ENCODE peak calls at places on chromosomes 2 and 18, in six cellular contexts. K is PC-3; A is kidney; L is A549; Q is SK-N-SH; G is CD4-positive, alpha-beta memory T cell. T is an unnamed sample.
A peak's percentile ranks its signal among the peaks of the same experiment; 100 is the strongest.

GRCh38 chr2:238240761-238241711 is 1.2 kb upstream of the HES6 start:
- DNase-seq in K (peak; percentile 70), A (no peak), L (no peak), Q (no peak), G (peak; percentile 64), T (no peak)

GRCh38 chr2:163601377-163601776 is 134.4 kb downstream of the FIGN start:
- DNase-seq in K (no peak), A (no peak), L (no peak), Q (no peak), G (no peak), T (no peak)

GRCh38 chr2:237180987-237181386 is 95.3 kb downstream of the COPS8 start:
- DNase-seq in K (no peak), A (no peak), L (no peak), Q (no peak), G (no peak), T (no peak)

GRCh38 chr2:220167956-220168355 is 540.5 kb downstream of the SLC4A3 start:
- DNase-seq in K (peak; percentile 70), A (no peak), L (no peak), Q (no peak), G (no peak), T (no peak)

GRCh38 chr2:102190425-102191107 is 3.7 kb downstream of the IL1RL2 start:
- DNase-seq in K (no peak), A (no peak), L (no peak), Q (no peak), G (no peak), T (no peak)

GRCh38 chr2:166560022-166560421 is 66.0 kb upstream of the SCN7A start:
- DNase-seq in K (no peak), A (no peak), L (no peak), Q (no peak), G (no peak), T (no peak)

GRCh38 chr2:16047701-16048100 is 107.4 kb downstream of the MYCN start:
- DNase-seq in K (no peak), A (no peak), L (no peak), Q (no peak), G (no peak), T (no peak)

GRCh38 chr2:36290306-36290705 is 65.3 kb upstream of the CRIM1 start:
- DNase-seq in K (peak; percentile 24), A (no peak), L (no peak), Q (no peak), G (no peak), T (no peak)

GRCh38 chr2:8636691-8637636 is 44.9 kb upstream of the ID2 start:
- DNase-seq in K (no peak), A (peak; percentile 79), L (no peak), Q (no peak), G (no peak), T (peak; percentile 79)

GRCh38 chr2:241762933-241763369 is 13.7 kb upstream of the GAL3ST2 start:
- DNase-seq in K (peak; percentile 48), A (no peak), L (no peak), Q (peak; percentile 45), G (peak; percentile 92), T (no peak)

GRCh38 chr2:8312861-8313768 is 368.7 kb upstream of the ID2 start:
- DNase-seq in K (peak; percentile 74), A (no peak), L (no peak), Q (no peak), G (no peak), T (peak; percentile 59)

GRCh38 chr2:7765236-7765635 is 848.0 kb downstream of the RNF144A start:
- DNase-seq in K (no peak), A (no peak), L (no peak), Q (no peak), G (no peak), T (no peak)

GRCh38 chr2:81937944-81938343 is 1633.4 kb upstream of the LRRTM1 start:
- DNase-seq in K (peak; percentile 18), A (no peak), L (no peak), Q (no peak), G (no peak), T (no peak)

GRCh38 chr18:55102958-55103456 is 143.7 kb upstream of the CCDC68 start:
- DNase-seq in K (no peak), A (no peak), L (no peak), Q (no peak), G (no peak), T (no peak)

GRCh38 chr18:8942021-8942908 is 160.2 kb upstream of the NDUFV2 start:
- DNase-seq in K (no peak), A (no peak), L (no peak), Q (no peak), G (no peak), T (no peak)

GRCh38 chr2:36477315-36477714 is 120.7 kb downstream of the FEZ2 start:
- DNase-seq in K (no peak), A (no peak), L (no peak), Q (no peak), G (no peak), T (no peak)

GRCh38 chr2:157620956-157621355 is 7.7 kb downstream of the ACVR1C start:
- DNase-seq in K (no peak), A (no peak), L (no peak), Q (no peak), G (no peak), T (no peak)

GRCh38 chr2:128282976-128283810 is 35.5 kb downstream of the HS6ST1 start:
- DNase-seq in K (no peak), A (peak; percentile 68), L (no peak), Q (peak; percentile 83), G (no peak), T (no peak)

GRCh38 chr2:128868686-128869551 is 550.3 kb upstream of the HS6ST1 start:
- DNase-seq in K (no peak), A (no peak), L (no peak), Q (no peak), G (no peak), T (no peak)

GRCh38 chr2:228329279-228329678 is 147.8 kb upstream of the SPHKAP start:
- DNase-seq in K (no peak), A (no peak), L (no peak), Q (no peak), G (no peak), T (no peak)

GRCh38 chr2:217279130-217279529 is 419.3 kb upstream of the TNP1 start:
- DNase-seq in K (no peak), A (no peak), L (no peak), Q (no peak), G (no peak), T (no peak)

GRCh38 chr18:39604836-39605235 is 2039.2 kb upstream of the CELF4 start:
- DNase-seq in K (peak; percentile 3), A (no peak), L (no peak), Q (no peak), G (no peak), T (no peak)

GRCh38 chr18:6414723-6415362 is at the start of gene L3MBTL4:
- DNase-seq in K (peak; percentile 14), A (peak; percentile 84), L (no peak), Q (peak; percentile 87), G (no peak), T (peak; percentile 61)

GRCh38 chr2:186569906-186570305 is 19.9 kb upstream of the ITGAV start:
- DNase-seq in K (no peak), A (no peak), L (no peak), Q (no peak), G (no peak), T (peak; percentile 83)

GRCh38 chr2:45675130-45675812 is 23.8 kb downstream of the PRKCE start:
- DNase-seq in K (peak; percentile 95), A (peak; percentile 80), L (no peak), Q (peak; percentile 67), G (no peak), T (no peak)

GRCh38 chr2:208224802-208225201 is 30.1 kb downstream of the IDH1 start:
- DNase-seq in K (peak; percentile 86), A (no peak), L (no peak), Q (no peak), G (no peak), T (no peak)

GRCh38 chr2:138121769-138122661 is 157.7 kb downstream of the HNMT start:
- DNase-seq in K (peak; percentile 61), A (no peak), L (no peak), Q (no peak), G (no peak), T (no peak)

GRCh38 chr2:235324324-235324723 is 169.5 kb upstream of the AGAP1 start:
- DNase-seq in K (no peak), A (no peak), L (no peak), Q (no peak), G (no peak), T (no peak)
- H3K9me3 ChIP-seq in K (no peaks in the 10 kb centered on the region), A (no peaks in the 10 kb centered on the region), L (no peaks in the 10 kb centered on the region), Q (no peaks in the 10 kb centered on the region), G (no peaks in the 10 kb centered on the region), T (no peaks in the 10 kb centered on the region)

DNA sequence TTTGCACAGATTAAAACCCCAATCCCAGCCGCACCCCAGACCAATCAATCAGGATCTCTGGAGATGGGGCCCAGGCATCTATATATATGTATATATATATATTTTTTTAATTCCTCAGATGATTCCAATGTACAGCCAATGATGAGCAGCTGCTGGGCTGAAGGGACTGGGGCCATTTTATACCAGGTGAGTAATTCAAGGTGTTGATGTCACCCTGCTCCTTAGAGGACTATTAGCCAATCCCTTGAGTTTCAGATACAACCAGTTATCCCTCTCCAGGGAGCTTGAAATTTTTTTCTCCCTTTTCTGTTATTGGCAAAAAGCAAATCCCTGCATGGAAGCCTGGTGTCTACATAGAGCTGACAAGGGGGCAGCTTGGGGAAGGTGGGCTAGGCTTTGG is 59.8 kb downstream of the MCFD2 start:
- DNase-seq in K (peak; percentile 77), A (peak; percentile 20), L (peak; percentile 79), Q (no peak), G (no peak), T (no peak)
- H3K27ac ChIP-seq in K (peak overlapping the region; percentile 94), A (peak overlapping the region; percentile 89), L (peak overlapping the region; percentile 97), Q (peak overlapping the region; percentile 70), G (no peak overlapping the region), T (peak overlapping the region; percentile 86)

GRCh38 chr18:78716022-78716421 is 263.6 kb upstream of the SALL3 start:
- DNase-seq in K (no peak), A (no peak), L (no peak), Q (no peak), G (no peak), T (no peak)

GRCh38 chr18:78713726-78714125 is 265.9 kb upstream of the SALL3 start:
- DNase-seq in K (no peak), A (no peak), L (no peak), Q (no peak), G (no peak), T (no peak)

GRCh38 chr18:78711316-78711715 is 268.3 kb upstream of the SALL3 start:
- DNase-seq in K (no peak), A (no peak), L (no peak), Q (no peak), G (no peak), T (no peak)

GRCh38 chr18:78711971-78712370 is 267.6 kb upstream of the SALL3 start:
- DNase-seq in K (no peak), A (no peak), L (no peak), Q (no peak), G (no peak), T (no peak)

DNA sequence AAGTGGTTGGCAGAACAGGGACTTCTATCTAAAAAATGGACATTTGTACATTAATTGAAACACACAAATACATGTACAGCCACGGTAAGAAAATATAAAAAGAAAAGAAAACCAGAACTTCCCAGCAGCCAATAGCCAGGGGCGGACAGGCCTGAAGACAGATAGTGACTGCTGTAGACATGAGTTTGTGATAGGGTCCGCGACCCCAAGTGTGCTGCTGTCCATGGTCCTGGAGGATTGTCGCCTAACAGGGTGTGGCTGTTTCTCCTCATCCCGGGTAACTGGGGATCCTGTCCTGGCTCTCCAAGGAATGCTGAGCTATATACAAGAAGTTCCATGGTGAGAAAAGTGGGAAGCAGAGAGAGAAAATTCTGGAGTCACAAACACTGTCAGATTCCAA is 266.6 kb upstream of the SALL3 start:
- DNase-seq in K (no peak), A (no peak), L (no peak), Q (no peak), G (no peak), T (no peak)
- H3K9me3 ChIP-seq in K (peaks cover 7% of the 10 kb centered on the region), A (no peaks in the 10 kb centered on the region), L (no peaks in the 10 kb centered on the region), Q (no peaks in the 10 kb centered on the region), G (no peaks in the 10 kb centered on the region), T (no peaks in the 10 kb centered on the region)

GRCh38 chr2:74886811-74887210 is 52.9 kb downstream of the HK2 start:
- DNase-seq in K (no peak), A (no peak), L (no peak), Q (peak; percentile 50), G (no peak), T (no peak)
- H3K27ac ChIP-seq in K (peak overlapping the region; percentile 96), A (no peak overlapping the region), L (no peak overlapping the region), Q (no peak overlapping the region), G (no peak overlapping the region), T (peak overlapping the region; percentile 73)